ENCODE peak calls at places on chromosome 2, in six cellular contexts. S is HCT116, N is MM.1S, W is PC-3, E is GM23248, Q is SK-N-SH. G is an unnamed sample.

GRCh38 chr2:237904806-237905599 is 45.6 kb downstream of the RAMP1 start:
- DNase-seq in S (no peak), Q (no peak), N (peak; percentile 58), E (peak; percentile 88), W (no peak), G (no peak)

GRCh38 chr2:181312515-181312927 is 144.7 kb upstream of the ITGA4 start:
- DNase-seq in N (peak; percentile 94), E (no peak), W (no peak), S (no peak), Q (no peak), G (peak; percentile 79)

GRCh38 chr2:235312571-235312970 is 181.3 kb upstream of the AGAP1 start:
- DNase-seq in E (no peak), W (peak; percentile 20), Q (no peak), N (peak; percentile 84), S (no peak), G (no peak)

GRCh38 chr2:30978044-30978443 is 160.2 kb downstream of the GALNT14 start:
- DNase-seq in E (no peak), S (no peak), Q (no peak), N (no peak), W (no peak), G (no peak)

GRCh38 chr2:42965196-42965595 is 172.8 kb upstream of the HAAO start:
- DNase-seq in N (no peak), E (no peak), S (no peak), Q (no peak), W (no peak), G (no peak)

GRCh38 chr2:124670187-124670586 is 645.1 kb downstream of the CNTNAP5 start:
- DNase-seq in W (no peak), N (no peak), Q (no peak), E (no peak), S (no peak), G (no peak)

GRCh38 chr2:42844901-42845685 is 52.7 kb upstream of the HAAO start:
- DNase-seq in E (peak; percentile 67), N (no peak), S (no peak), Q (no peak), W (no peak), G (no peak)

GRCh38 chr2:222398446-222398885 is 25.9 kb upstream of the SGPP2 start:
- DNase-seq in E (no peak), Q (no peak), S (no peak), N (no peak), W (no peak), G (no peak)

GRCh38 chr2:191846787-191847620 is at the start of gene CAVIN2:
- DNase-seq in W (peak; percentile 60), Q (no peak), N (no peak), S (no peak), E (peak; percentile 76), G (peak; percentile 65)

GRCh38 chr2:38099096-38099997 is 23.4 kb upstream of the CYP1B1 start:
- DNase-seq in E (no peak), N (no peak), Q (no peak), W (no peak), S (no peak), G (no peak)

GRCh38 chr2:143955416-143956075 is 564.4 kb downstream of the ZEB2 start:
- DNase-seq in W (peak; percentile 56), N (no peak), E (peak; percentile 77), Q (no peak), S (no peak), G (no peak)

GRCh38 chr2:26579025-26579722 is 62.0 kb downstream of the CIB4 start:
- DNase-seq in S (no peak), W (no peak), N (no peak), Q (no peak), E (no peak), G (no peak)

GRCh38 chr2:43605079-43605655 is 9.3 kb upstream of the THADA start:
- DNase-seq in W (peak; percentile 75), N (peak; percentile 47), S (peak; percentile 51), E (peak; percentile 85), Q (peak; percentile 55), G (peak; percentile 62)

GRCh38 chr2:75021672-75022071 is 63.2 kb downstream of the POLE4 start:
- DNase-seq in E (peak; percentile 55), Q (no peak), N (no peak), W (no peak), S (no peak), G (no peak)

GRCh38 chr2:150994041-150994440 is 267.6 kb downstream of the RBM43 start:
- DNase-seq in Q (no peak), W (no peak), N (no peak), S (no peak), E (peak; percentile 16), G (no peak)

GRCh38 chr2:131509615-131510014 is 17.4 kb upstream of the MZT2A start:
- DNase-seq in N (no peak), S (no peak), E (no peak), W (no peak), Q (no peak), G (no peak)

GRCh38 chr2:120550893-120551446 is 184.7 kb upstream of the GLI2 start:
- DNase-seq in S (no peak), N (no peak), W (no peak), Q (no peak), E (no peak), G (no peak)

GRCh38 chr2:127006962-127007361 is 100.0 kb downstream of the BIN1 start:
- DNase-seq in W (no peak), S (no peak), Q (no peak), N (no peak), E (no peak), G (no peak)

GRCh38 chr2:180823546-180824141 is 156.8 kb upstream of the UBE2E3 start:
- DNase-seq in W (peak; percentile 55), N (peak; percentile 89), Q (no peak), E (peak; percentile 72), S (no peak), G (peak; percentile 59)

GRCh38 chr2:108988796-108989713 is at the start of gene EDAR:
- DNase-seq in E (peak; percentile 29), Q (peak; percentile 67), W (peak; percentile 77), S (peak; percentile 57), N (peak; percentile 15), G (peak; percentile 55)

GRCh38 chr2:222318026-222318711 is 19.4 kb upstream of the PAX3 start:
- DNase-seq in N (peak; percentile 71), W (peak; percentile 67), E (peak; percentile 70), S (peak; percentile 35), Q (peak; percentile 84), G (peak; percentile 76)

GRCh38 chr2:10824191-10824590 is 11.6 kb upstream of the PDIA6 start:
- DNase-seq in N (no peak), W (no peak), Q (no peak), S (no peak), E (no peak), G (no peak)

GRCh38 chr2:10830203-10830602 is 17.6 kb upstream of the PDIA6 start:
- DNase-seq in S (no peak), W (no peak), E (no peak), N (no peak), Q (no peak), G (no peak)

GRCh38 chr2:10828346-10828745 is 15.8 kb upstream of the PDIA6 start:
- DNase-seq in E (no peak), Q (no peak), N (no peak), S (no peak), W (no peak), G (no peak)

GRCh38 chr2:10829304-10829703 is 16.7 kb upstream of the PDIA6 start:
- DNase-seq in W (no peak), E (no peak), Q (no peak), S (no peak), N (no peak), G (no peak)

DNA sequence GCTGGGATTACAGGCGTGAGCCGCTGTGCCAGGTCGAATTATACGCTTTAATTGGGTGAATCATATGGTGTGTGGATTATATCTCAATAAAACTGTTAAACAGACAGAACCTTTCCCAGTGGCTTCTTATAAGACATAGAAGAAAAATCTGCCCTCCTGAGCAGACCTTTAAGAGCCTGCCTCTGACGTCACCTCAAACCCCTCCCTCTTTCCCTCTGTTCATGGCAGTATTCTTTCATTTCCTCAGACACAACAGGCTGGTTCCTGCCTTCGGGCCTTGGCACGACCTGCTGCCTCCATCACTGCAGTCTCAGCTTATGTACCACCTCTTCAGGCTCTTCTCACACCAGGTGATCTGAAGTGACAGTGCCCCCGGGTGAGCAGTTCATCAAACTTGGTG is 14.0 kb upstream of the PDIA6 start:
- DNase-seq in N (no peak), Q (no peak), W (no peak), E (no peak), S (no peak), G (no peak)
- H3K9me2 ChIP-seq in N (no peaks in the 10 kb centered on the region), Q (no peaks in the 10 kb centered on the region), W (no peaks in the 10 kb centered on the region), E (no peaks in the 10 kb centered on the region), S (no peaks in the 10 kb centered on the region), G (no peaks in the 10 kb centered on the region)

GRCh38 chr2:173822889-173823485 is 142.2 kb downstream of the SP3 start:
- DNase-seq in W (no peak), S (no peak), Q (no peak), N (no peak), E (no peak), G (no peak)
- H3K9ac ChIP-seq in W (no peak overlapping the region), S (no peak overlapping the region), Q (no peak overlapping the region), N (no peak overlapping the region), E (no peak overlapping the region), G (no peak overlapping the region)

DNA sequence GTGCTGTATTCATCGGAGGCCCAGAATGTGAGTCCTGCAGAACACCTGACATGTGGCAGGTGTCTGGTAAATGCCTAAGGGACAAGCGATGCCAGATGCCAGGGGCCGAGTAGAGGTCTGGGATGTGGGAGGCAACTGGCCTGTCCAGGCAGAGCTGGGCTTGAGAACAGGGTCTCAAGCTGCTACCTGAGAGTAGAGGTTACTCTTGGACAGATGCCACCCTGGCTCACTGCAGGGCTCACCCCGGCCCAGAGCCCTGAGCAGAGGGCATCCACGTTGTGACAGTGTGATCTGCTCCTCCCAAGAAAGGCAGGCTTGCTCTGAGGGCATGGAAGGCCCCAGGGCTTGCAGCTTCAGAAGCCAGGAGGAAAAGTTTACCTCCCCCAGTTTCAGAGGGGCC is 692.0 kb upstream of the ID2 start:
- DNase-seq in Q (no peak), W (no peak), S (no peak), E (no peak), N (no peak), G (no peak)
- H3K9me2 ChIP-seq in Q (no peaks in the 10 kb centered on the region), W (no peaks in the 10 kb centered on the region), S (no peaks in the 10 kb centered on the region), E (no peaks in the 10 kb centered on the region), N (no peaks in the 10 kb centered on the region), G (no peaks in the 10 kb centered on the region)

DNA sequence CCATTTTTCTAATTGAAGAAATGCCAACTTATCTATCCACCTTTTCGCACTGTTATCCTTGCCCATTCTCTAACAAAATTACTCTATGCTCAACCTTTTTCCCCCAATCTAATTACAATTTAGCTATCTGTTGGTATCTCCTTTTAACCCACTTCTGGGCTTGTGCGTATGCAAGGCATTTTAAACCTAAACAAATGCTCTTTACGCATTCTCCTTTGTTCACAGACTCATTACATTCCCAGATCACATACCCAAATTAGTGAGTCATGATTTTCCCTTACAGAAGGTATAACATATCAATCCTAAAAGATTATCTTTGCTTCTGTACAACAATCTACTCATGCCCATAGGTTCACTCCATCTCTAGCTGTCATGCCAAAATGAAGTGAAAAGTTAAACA is 71.7 kb upstream of the LYPD1 start:
- DNase-seq in W (no peak), S (no peak), E (no peak), Q (no peak), N (no peak), G (no peak)
- H3K9ac ChIP-seq in W (no peak overlapping the region), S (no peak overlapping the region), E (no peak overlapping the region), Q (no peak overlapping the region), N (no peak overlapping the region), G (no peak overlapping the region)

G was measured in Karpas-422.